ENCODE peak calls at places on chromosomes 2 and 18, in ten cellular contexts. J is HFFc6; V is mucosa of gallbladder; K is ureter; P is effector CD4-positive, alpha-beta T cell; D is stimulated activated CD4-positive, alpha-beta T cell treated with anti-CD3 and anti-CD28 coated beads, Interleukin-1b, Interleukin-23, amount 100 ng/mL, for 4 hours; I is NCI-H1694 treated with DMSO at 0.1 percent for 48 hours; A is heart left ventricle; U is putamen; W is suprapubic skin. X is an unnamed sample.

GRCh38 chr2:53787911-53788289 is 1.1 kb downstream of the ERLEC1 start:
- DNase-seq in A (no peak), V (no peak), U (no peak), J (no peak), P (no peak), I (no peak), W (no peak), K (no peak), D (no peak), X (no peak)

GRCh38 chr2:199749571-199749970 is 101.4 kb downstream of the FTCDNL1 start:
- DNase-seq in A (no peak), D (no peak), V (no peak), J (no peak), I (no peak), U (no peak), W (no peak), K (no peak), P (no peak), X (no peak)

GRCh38 chr2:119491776-119492525 is 32.3 kb downstream of the SCTR start:
- DNase-seq in U (no peak), D (no peak), V (peak), K (no peak), J (peak), A (no peak), P (no peak), W (no peak), I (no peak), X (no peak)

GRCh38 chr2:167550448-167550847 is 662.2 kb downstream of the XIRP2 start:
- DNase-seq in I (peak), W (no peak), U (no peak), K (no peak), A (no peak), D (no peak), P (no peak), V (no peak), J (no peak), X (no peak)

GRCh38 chr18:36095936-36096519 is 28.7 kb upstream of the RPRD1A start:
- DNase-seq in A (no peak), U (peak), P (no peak), I (peak), W (no peak), K (no peak), J (peak), V (no peak), D (no peak), X (no peak)

GRCh38 chr2:72273384-72273783 is 125.7 kb upstream of the CYP26B1 start:
- DNase-seq in I (no peak), D (no peak), J (no peak), P (no peak), U (no peak), V (no peak), W (no peak), K (no peak), A (no peak), X (no peak)

GRCh38 chr2:37350034-37350433 is 5.6 kb downstream of the QPCT start:
- DNase-seq in A (no peak), U (no peak), K (no peak), V (no peak), I (no peak), P (no peak), W (no peak), D (no peak), J (no peak), X (no peak)

GRCh38 chr18:40417501-40417900 is 1537.5 kb upstream of the PIK3C3 start:
- DNase-seq in I (no peak), J (no peak), V (no peak), A (no peak), D (no peak), P (no peak), W (no peak), K (no peak), U (no peak), X (no peak)

GRCh38 chr2:9212661-9213411 is 6.2 kb downstream of the ASAP2 start:
- DNase-seq in V (no peak), U (peak), P (no peak), I (no peak), K (peak), J (no peak), W (no peak), A (no peak), D (no peak), X (no peak)

GRCh38 chr2:40220177-40220925 is 231.5 kb downstream of the SLC8A1 start:
- DNase-seq in A (peak), W (no peak), I (no peak), K (no peak), P (no peak), D (no peak), V (peak), J (peak), U (no peak), X (no peak)

GRCh38 chr2:76310894-76311293 is 600.2 kb upstream of the GCFC2 start:
- DNase-seq in W (no peak), P (no peak), J (no peak), I (no peak), U (no peak), K (no peak), D (no peak), A (no peak), V (no peak), X (no peak)

GRCh38 chr2:239247401-239248245 is 153.2 kb downstream of the HDAC4 start:
- DNase-seq in V (no peak), K (no peak), D (no peak), W (peak), J (no peak), A (no peak), U (no peak), I (no peak), P (no peak), X (no peak)

GRCh38 chr18:13243363-13243762 is 24.8 kb downstream of the LDLRAD4 start:
- DNase-seq in K (peak), U (no peak), P (no peak), W (peak), I (no peak), A (no peak), V (no peak), D (no peak), J (no peak), X (no peak)

GRCh38 chr2:43132523-43133301 is 93.7 kb downstream of the ZFP36L2 start:
- DNase-seq in P (no peak), A (no peak), K (no peak), D (no peak), V (no peak), I (no peak), J (no peak), U (no peak), W (no peak), X (no peak)